ENCODE peak calls at places on chromosomes 7 and 10, in five cellular contexts. O is CD4-positive, alpha-beta T cell; F is mesothelial cell of epicardium; K is fibroblast of pulmonary artery; T is tibial nerve. V is an unnamed sample.

GRCh38 chr7:90920336-90920735 is 324.2 kb downstream of the CDK14 start:
- DNase-seq in T (no peak), O (no peak), F (no peak), K (no peak), V (no peak)

GRCh38 chr7:21939136-21939857 is 6.4 kb downstream of the CDCA7L start:
- DNase-seq in O (no peak), K (peak; percentile 37), T (no peak), F (no peak), V (no peak)

GRCh38 chr10:110893559-110894179 is 21.9 kb downstream of the PDCD4 start:
- DNase-seq in T (no peak), F (no peak), O (no peak), K (peak; percentile 64), V (no peak)

GRCh38 chr7:94394058-94394398 is 667 bp upstream of the COL1A2 start:
- DNase-seq in K (no peak), T (no peak), F (no peak), O (no peak), V (no peak)

GRCh38 chr10:96789571-96790108 is 42.5 kb upstream of the LCOR start:
- DNase-seq in F (no peak), K (no peak), O (no peak), T (no peak), V (no peak)

GRCh38 chr7:158587425-158588084 is at the start of gene PTPRN2:
- DNase-seq in T (peak; percentile 17), F (peak; percentile 71), O (peak; percentile 52), K (peak; percentile 56), V (no peak)

GRCh38 chr7:77791336-77791735 is 6.9 kb downstream of the TMEM60 start:
- DNase-seq in O (no peak), F (no peak), T (no peak), K (no peak), V (no peak)

GRCh38 chr7:129777993-129778769 is 166.7 kb downstream of the NRF1 start:
- DNase-seq in O (no peak), T (no peak), F (no peak), K (no peak), V (no peak)

GRCh38 chr7:70890147-70890969 is 241.6 kb upstream of the GALNT17 start:
- DNase-seq in O (no peak), F (no peak), K (no peak), T (no peak), V (no peak)

GRCh38 chr7:15561840-15562239 is at the start of gene AGMO:
- DNase-seq in F (no peak), T (peak; percentile 87), O (no peak), K (peak; percentile 28), V (no peak)

GRCh38 chr10:132363921-132364593 is 32.1 kb downstream of the LRRC27 start:
- DNase-seq in T (no peak), O (no peak), F (peak; percentile 71), K (peak; percentile 7), V (no peak)

GRCh38 chr7:33754933-33755928 is 150.1 kb upstream of the BMPER start:
- DNase-seq in K (no peak), T (no peak), O (no peak), F (no peak), V (no peak)

GRCh38 chr10:51341216-51341615 is 266.9 kb downstream of the PRKG1 start:
- DNase-seq in T (no peak), F (no peak), O (no peak), K (peak; percentile 43), V (no peak)

GRCh38 chr10:84375011-84375410 is 46.6 kb downstream of the CCSER2 start:
- DNase-seq in F (no peak), O (peak; percentile 25), K (peak; percentile 81), T (peak; percentile 74), V (no peak)

GRCh38 chr10:24303522-24304310 is 94.8 kb downstream of the KIAA1217 start:
- DNase-seq in O (no peak), K (no peak), T (no peak), F (no peak), V (no peak)

GRCh38 chr10:29648114-29648982 is 13.6 kb upstream of the SVIL start:
- DNase-seq in T (peak; percentile 63), K (peak; percentile 38), F (no peak), O (peak; percentile 7), V (no peak)

GRCh38 chr7:100220833-100221718 is 1.3 kb downstream of the PVRIG start:
- DNase-seq in T (no peak), F (no peak), K (no peak), O (peak; percentile 82), V (no peak)

GRCh38 chr7:121278120-121279021 is 50.4 kb upstream of the WNT16 start:
- DNase-seq in F (no peak), T (no peak), K (peak; percentile 52), O (no peak), V (no peak)

GRCh38 chr7:360454-361100 is 70.6 kb downstream of the FOXL3 start:
- DNase-seq in K (no peak), O (peak; percentile 44), T (no peak), F (no peak), V (peak; percentile 23)

GRCh38 chr7:90720970-90721768 is 125.0 kb downstream of the CDK14 start:
- DNase-seq in T (peak; percentile 74), O (no peak), F (no peak), K (peak; percentile 87), V (no peak)

GRCh38 chr7:151034312-151035023 is 6.2 kb downstream of the ABCB8 start:
- DNase-seq in K (no peak), T (no peak), F (no peak), O (no peak), V (no peak)

GRCh38 chr7:151031011-151031410 is 2.8 kb downstream of the ABCB8 start:
- DNase-seq in O (no peak), K (no peak), F (no peak), T (no peak), V (no peak)

GRCh38 chr7:151035024-151035717 is 6.9 kb downstream of the ABCB8 start:
- DNase-seq in T (no peak), O (no peak), F (no peak), K (no peak), V (no peak)

GRCh38 chr7:151033864-151034249 is 5.6 kb downstream of the ABCB8 start:
- DNase-seq in O (no peak), K (no peak), T (no peak), F (no peak), V (no peak)

DNA sequence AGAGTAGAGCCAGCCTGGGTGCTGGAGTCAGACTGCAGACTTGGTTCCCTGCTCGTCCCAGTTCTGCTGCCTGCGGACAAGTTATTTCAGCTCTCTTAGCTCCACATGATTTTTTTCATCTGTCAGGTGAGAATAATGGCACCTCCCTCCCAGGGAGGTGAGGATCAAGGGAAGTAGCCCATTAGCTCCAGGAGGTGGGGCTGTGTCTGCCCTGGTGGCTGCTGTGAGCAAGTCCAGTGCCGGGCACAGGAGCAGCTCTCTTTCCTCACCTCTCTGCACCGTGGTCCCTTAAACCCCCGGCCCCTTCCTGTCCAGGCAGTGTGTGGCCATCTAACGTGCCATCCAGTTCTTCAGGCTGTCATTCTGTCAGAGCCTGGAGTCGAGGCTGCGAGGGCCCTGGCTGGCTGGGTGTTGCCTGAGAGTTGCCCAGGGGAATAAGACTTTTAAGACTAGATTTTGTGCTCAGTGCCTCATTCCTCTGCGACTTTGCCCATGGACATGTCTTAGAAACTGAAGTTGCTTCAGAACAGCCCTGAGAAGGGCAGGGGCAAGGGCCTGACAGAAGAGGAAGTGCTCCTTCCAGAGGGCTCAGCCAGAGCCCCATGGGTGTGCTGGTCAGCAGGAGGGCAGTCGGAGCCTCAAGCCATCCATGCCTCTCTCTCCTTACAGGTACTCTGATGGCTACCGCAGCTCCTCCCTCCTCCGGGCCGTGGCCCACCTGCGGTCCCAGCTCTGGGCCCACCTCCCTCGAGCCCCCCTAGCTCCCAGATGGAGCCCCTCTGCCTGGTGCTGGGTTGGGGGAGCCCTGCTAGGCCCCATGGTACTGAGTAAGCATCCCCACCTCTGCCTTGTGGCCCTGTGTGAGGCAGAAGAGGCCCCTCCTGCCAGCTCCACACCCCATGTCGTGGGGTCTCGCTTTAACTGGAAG is 5.0 kb downstream of the ABCB8 start:
- DNase-seq in F (no peak), O (no peak), T (no peak), K (no peak), V (no peak)
- TF ChIP-seq CTCF in F (no peak), O (no peak), T (no peak), K (no peak), V (no peak)

DNA sequence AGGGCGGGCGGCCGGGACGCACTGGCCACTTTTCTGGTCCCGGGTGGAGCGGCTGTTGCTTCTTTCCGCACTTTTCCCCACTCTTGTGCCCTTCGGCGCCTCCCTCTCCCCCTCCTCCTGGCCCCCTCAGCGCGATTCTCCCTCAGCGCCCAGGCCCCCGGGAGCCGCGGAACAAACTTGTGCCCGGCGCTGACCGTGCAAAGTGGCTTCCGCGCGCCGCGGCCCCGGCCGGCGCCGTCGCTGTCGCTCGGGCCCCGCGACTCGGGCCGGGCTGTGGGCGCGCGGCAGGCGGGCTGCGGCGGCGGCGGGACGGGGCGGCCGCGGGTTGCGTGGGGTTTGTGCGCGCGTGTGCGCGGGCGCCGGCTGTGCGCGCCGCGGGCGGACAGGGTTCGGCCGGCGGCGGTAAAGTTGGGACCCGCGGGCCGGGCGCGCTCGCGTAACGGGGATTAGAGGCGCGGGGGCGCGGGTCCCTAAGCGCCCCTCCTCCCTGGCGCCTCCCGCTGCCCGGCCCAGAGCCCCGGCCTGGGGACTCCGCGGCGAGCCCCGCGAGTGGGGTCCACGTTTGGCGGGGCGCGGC is 674 bp downstream of the ZEB1 start:
- DNase-seq in F (peak; percentile 18), O (peak; percentile 9), K (no peak), T (no peak), V (no peak)
- TF ChIP-seq CTCF in F (peak; percentile 2), O (no peak), K (no peak), T (no peak), V (no peak)

GRCh38 chr10:33009244-33010131 is 51.5 kb upstream of the ITGB1 start:
- DNase-seq in O (no peak), K (no peak), T (no peak), F (no peak), V (no peak)

GRCh38 chr10:33008499-33009243 is 50.6 kb upstream of the ITGB1 start:
- DNase-seq in K (peak; percentile 91), T (peak; percentile 89), O (peak; percentile 43), F (no peak), V (no peak)

GRCh38 chr10:33006342-33006887 is 48.4 kb upstream of the ITGB1 start:
- DNase-seq in K (no peak), T (no peak), O (no peak), F (no peak), V (no peak)

GRCh38 chr10:33005322-33006282 is 47.6 kb upstream of the ITGB1 start:
- DNase-seq in O (peak; percentile 33), F (peak; percentile 70), T (peak; percentile 28), K (peak; percentile 97), V (peak; percentile 87)

GRCh38 chr10:33010132-33011037 is 52.4 kb upstream of the ITGB1 start:
- DNase-seq in K (peak; percentile 72), O (peak; percentile 20), F (no peak), T (no peak), V (no peak)
- TF ChIP-seq CTCF in K (peak; percentile 58), O (no peak), F (no peak), T (no peak), V (no peak)

DNA sequence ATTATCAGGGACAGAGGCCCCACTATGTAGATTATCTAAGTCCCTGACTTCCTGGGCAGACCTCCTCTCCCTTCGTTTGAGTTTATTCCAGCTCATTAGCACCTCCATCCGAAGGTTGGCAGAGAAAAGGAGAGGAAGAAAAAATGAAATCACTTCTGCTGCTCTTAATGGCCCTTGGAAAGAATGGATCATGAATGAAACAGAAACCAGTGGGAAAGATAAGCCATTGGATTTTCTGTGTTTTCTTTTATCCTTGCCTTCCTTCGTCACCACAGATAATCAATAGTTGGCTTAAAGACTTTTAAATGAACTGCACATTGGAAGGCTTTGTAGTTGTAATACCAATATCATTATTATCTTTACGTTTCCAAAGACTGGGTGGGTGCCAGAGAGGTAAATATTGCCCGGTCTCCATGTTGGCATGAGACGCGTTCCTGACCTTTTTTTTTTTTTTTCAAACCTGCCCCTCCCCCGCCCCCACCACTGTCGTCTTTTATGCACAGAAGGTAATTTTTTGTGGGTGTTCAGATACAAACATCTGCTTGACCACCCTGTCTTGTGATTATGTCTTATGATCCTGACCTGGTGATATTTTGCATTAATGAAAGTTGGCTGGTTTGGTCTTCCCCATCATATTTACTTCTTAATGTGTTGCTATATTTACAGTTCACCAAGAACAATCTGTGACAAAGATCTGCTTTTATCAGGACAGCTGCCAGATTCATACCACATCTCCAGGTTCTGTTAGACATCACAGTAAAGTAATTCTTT is 116.8 kb downstream of the ARID5B start:
- DNase-seq in F (no peak), O (no peak), T (no peak), K (no peak), V (no peak)
- TF ChIP-seq CTCF in F (no peak), O (no peak), T (no peak), K (no peak), V (no peak)

V was measured in CD14-positive monocyte.